ENCODE peak calls at places on chromosomes 2 and 18, in five cellular contexts. One of them, this sample, is unnamed.

GRCh38 chr18:23573948-23574431 is 12.3 kb downstream of the NPC1 start:
- DNase-seq in endothelial cell: no peak
- DNase-seq in OCI-LY7: no peak
- DNase-seq in GM10248: no peak
- DNase-seq in fibroblast of the aortic adventitia: peak
- DNase-seq in this sample: peak

GRCh38 chr2:157053876-157054275 is 203.6 kb upstream of the GALNT5 start:
- DNase-seq in endothelial cell: no peak
- DNase-seq in OCI-LY7: no peak
- DNase-seq in GM10248: no peak
- DNase-seq in fibroblast of the aortic adventitia: no peak
- DNase-seq in this sample: no peak

GRCh38 chr2:106085441-106085911 is 108.6 kb downstream of the UXS1 start:
- DNase-seq in endothelial cell: peak
- DNase-seq in OCI-LY7: peak
- DNase-seq in GM10248: no peak
- DNase-seq in fibroblast of the aortic adventitia: peak
- DNase-seq in this sample: peak

GRCh38 chr18:11040823-11041712 is 108.3 kb downstream of the PIEZO2 start:
- DNase-seq in endothelial cell: peak
- DNase-seq in OCI-LY7: peak
- DNase-seq in GM10248: peak
- DNase-seq in fibroblast of the aortic adventitia: peak
- DNase-seq in this sample: peak

GRCh38 chr2:85166021-85166420 is 32.8 kb downstream of the TCF7L1 start:
- DNase-seq in endothelial cell: no peak
- DNase-seq in OCI-LY7: no peak
- DNase-seq in GM10248: no peak
- DNase-seq in fibroblast of the aortic adventitia: no peak
- DNase-seq in this sample: no peak

GRCh38 chr2:113233593-113234550 is 44.8 kb downstream of the PAX8 start:
- DNase-seq in endothelial cell: no peak
- DNase-seq in OCI-LY7: peak
- DNase-seq in GM10248: peak
- DNase-seq in fibroblast of the aortic adventitia: peak
- DNase-seq in this sample: peak

GRCh38 chr2:185108588-185108987 is 510.3 kb downstream of the ZNF804A start:
- DNase-seq in endothelial cell: no peak
- DNase-seq in OCI-LY7: no peak
- DNase-seq in GM10248: no peak
- DNase-seq in fibroblast of the aortic adventitia: no peak
- DNase-seq in this sample: no peak

GRCh38 chr2:45093181-45093580 is 83.9 kb upstream of the SIX2 start:
- DNase-seq in endothelial cell: no peak
- DNase-seq in OCI-LY7: no peak
- DNase-seq in GM10248: no peak
- DNase-seq in fibroblast of the aortic adventitia: no peak
- DNase-seq in this sample: no peak

GRCh38 chr2:175627405-175627804 is 374.7 kb downstream of the LNPK start:
- DNase-seq in endothelial cell: no peak
- DNase-seq in OCI-LY7: no peak
- DNase-seq in GM10248: no peak
- DNase-seq in fibroblast of the aortic adventitia: no peak
- DNase-seq in this sample: no peak

GRCh38 chr18:13159579-13159978 is 59.0 kb upstream of the LDLRAD4 start:
- DNase-seq in endothelial cell: peak
- DNase-seq in OCI-LY7: peak
- DNase-seq in GM10248: peak
- DNase-seq in fibroblast of the aortic adventitia: peak
- DNase-seq in this sample: peak

GRCh38 chr2:47904903-47905453 is 1.3 kb downstream of the FBXO11 start:
- DNase-seq in endothelial cell: peak
- DNase-seq in OCI-LY7: peak
- DNase-seq in GM10248: peak
- DNase-seq in fibroblast of the aortic adventitia: no peak
- DNase-seq in this sample: peak

GRCh38 chr18:22486667-22487066 is 69.0 kb upstream of the CTAGE1 start:
- DNase-seq in endothelial cell: no peak
- DNase-seq in OCI-LY7: no peak
- DNase-seq in GM10248: no peak
- DNase-seq in fibroblast of the aortic adventitia: no peak
- DNase-seq in this sample: no peak

GRCh38 chr2:208389940-208390339 is 16.7 kb upstream of the PTH2R start:
- DNase-seq in endothelial cell: no peak
- DNase-seq in OCI-LY7: no peak
- DNase-seq in GM10248: no peak
- DNase-seq in fibroblast of the aortic adventitia: no peak
- DNase-seq in this sample: no peak

GRCh38 chr2:208386546-208386945 is 20.0 kb upstream of the PTH2R start:
- DNase-seq in endothelial cell: no peak
- DNase-seq in OCI-LY7: no peak
- DNase-seq in GM10248: no peak
- DNase-seq in fibroblast of the aortic adventitia: no peak
- DNase-seq in this sample: no peak

GRCh38 chr2:208392300-208392699 is 14.3 kb upstream of the PTH2R start:
- DNase-seq in endothelial cell: no peak
- DNase-seq in OCI-LY7: no peak
- DNase-seq in GM10248: no peak
- DNase-seq in fibroblast of the aortic adventitia: no peak
- DNase-seq in this sample: no peak
- TF ChIP-seq CTCF in endothelial cell: no peak
- TF ChIP-seq CTCF in OCI-LY7: peak
- TF ChIP-seq CTCF in GM10248: no peak
- TF ChIP-seq CTCF in fibroblast of the aortic adventitia: peak
- TF ChIP-seq CTCF in this sample: no peak

GRCh38 chr2:224849264-224849663 is 133.1 kb upstream of the CCDC195 start:
- DNase-seq in endothelial cell: no peak
- DNase-seq in OCI-LY7: no peak
- DNase-seq in GM10248: no peak
- DNase-seq in fibroblast of the aortic adventitia: no peak
- DNase-seq in this sample: peak
- TF ChIP-seq CTCF in endothelial cell: no peak
- TF ChIP-seq CTCF in OCI-LY7: no peak
- TF ChIP-seq CTCF in GM10248: peak
- TF ChIP-seq CTCF in fibroblast of the aortic adventitia: no peak
- TF ChIP-seq CTCF in this sample: no peak

GRCh38 chr2:168740788-168741187 is 61.6 kb upstream of the NOSTRIN start:
- DNase-seq in endothelial cell: no peak
- DNase-seq in OCI-LY7: no peak
- DNase-seq in GM10248: no peak
- DNase-seq in fibroblast of the aortic adventitia: no peak
- DNase-seq in this sample: no peak

GRCh38 chr2:168736636-168737424 is 65.6 kb upstream of the NOSTRIN start:
- DNase-seq in endothelial cell: no peak
- DNase-seq in OCI-LY7: no peak
- DNase-seq in GM10248: no peak
- DNase-seq in fibroblast of the aortic adventitia: no peak
- DNase-seq in this sample: no peak

GRCh38 chr2:168740360-168740759 is 62.1 kb upstream of the NOSTRIN start:
- DNase-seq in endothelial cell: no peak
- DNase-seq in OCI-LY7: no peak
- DNase-seq in GM10248: no peak
- DNase-seq in fibroblast of the aortic adventitia: no peak
- DNase-seq in this sample: no peak

GRCh38 chr2:168734199-168734746 is 68.2 kb upstream of the NOSTRIN start:
- DNase-seq in endothelial cell: no peak
- DNase-seq in OCI-LY7: no peak
- DNase-seq in GM10248: no peak
- DNase-seq in fibroblast of the aortic adventitia: no peak
- DNase-seq in this sample: no peak

GRCh38 chr2:168738057-168738456 is 64.4 kb upstream of the NOSTRIN start:
- DNase-seq in endothelial cell: no peak
- DNase-seq in OCI-LY7: no peak
- DNase-seq in GM10248: no peak
- DNase-seq in fibroblast of the aortic adventitia: no peak
- DNase-seq in this sample: no peak
- TF ChIP-seq CTCF in endothelial cell: no peak
- TF ChIP-seq CTCF in OCI-LY7: no peak
- TF ChIP-seq CTCF in GM10248: no peak
- TF ChIP-seq CTCF in fibroblast of the aortic adventitia: no peak
- TF ChIP-seq CTCF in this sample: no peak

GRCh38 chr2:217947341-217948316 is 55.2 kb downstream of the TNS1 start:
- DNase-seq in endothelial cell: no peak
- DNase-seq in OCI-LY7: no peak
- DNase-seq in GM10248: no peak
- DNase-seq in fibroblast of the aortic adventitia: no peak
- DNase-seq in this sample: no peak
- TF ChIP-seq CTCF in endothelial cell: no peak
- TF ChIP-seq CTCF in OCI-LY7: no peak
- TF ChIP-seq CTCF in GM10248: no peak
- TF ChIP-seq CTCF in fibroblast of the aortic adventitia: no peak
- TF ChIP-seq CTCF in this sample: no peak

GRCh38 chr2:79982445-79982844 is 322.1 kb downstream of the LRRTM1 start:
- DNase-seq in endothelial cell: peak
- DNase-seq in OCI-LY7: peak
- DNase-seq in GM10248: no peak
- DNase-seq in fibroblast of the aortic adventitia: no peak
- DNase-seq in this sample: peak
- TF ChIP-seq CTCF in endothelial cell: peak
- TF ChIP-seq CTCF in OCI-LY7: peak
- TF ChIP-seq CTCF in GM10248: peak
- TF ChIP-seq CTCF in fibroblast of the aortic adventitia: no peak
- TF ChIP-seq CTCF in this sample: peak

DNA sequence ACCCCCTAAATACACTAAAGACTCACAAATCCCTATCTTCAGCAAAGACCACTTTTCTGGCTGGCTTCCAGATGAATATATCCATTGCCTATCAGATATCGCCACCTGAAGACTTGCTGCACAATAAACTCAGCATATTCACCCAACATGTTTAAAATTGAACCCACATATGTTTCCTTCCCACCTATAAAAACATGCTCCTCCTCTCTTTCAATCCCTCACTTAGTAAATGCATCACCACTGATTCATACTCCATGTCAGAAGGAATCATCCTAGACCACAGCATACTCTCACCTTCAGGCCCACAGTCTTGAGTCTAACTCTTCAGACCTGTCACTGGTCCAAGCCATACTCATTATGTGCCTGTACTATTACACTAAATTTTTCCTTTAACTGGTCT is 5.2 kb downstream of the SPC25 start:
- DNase-seq in endothelial cell: no peak
- DNase-seq in OCI-LY7: no peak
- DNase-seq in GM10248: no peak
- DNase-seq in fibroblast of the aortic adventitia: no peak
- DNase-seq in this sample: no peak
- TF ChIP-seq CTCF in endothelial cell: no peak
- TF ChIP-seq CTCF in OCI-LY7: no peak
- TF ChIP-seq CTCF in GM10248: no peak
- TF ChIP-seq CTCF in fibroblast of the aortic adventitia: no peak
- TF ChIP-seq CTCF in this sample: no peak

GRCh38 chr18:78980279-78980771 is 707 bp downstream of the SALL3 start:
- DNase-seq in endothelial cell: peak
- DNase-seq in OCI-LY7: no peak
- DNase-seq in GM10248: no peak
- DNase-seq in fibroblast of the aortic adventitia: no peak
- DNase-seq in this sample: no peak

GRCh38 chr18:78980777-78981651 is 1.4 kb downstream of the SALL3 start:
- DNase-seq in endothelial cell: no peak
- DNase-seq in OCI-LY7: no peak
- DNase-seq in GM10248: no peak
- DNase-seq in fibroblast of the aortic adventitia: no peak
- DNase-seq in this sample: no peak

GRCh38 chr18:78982186-78982585 is 2.6 kb downstream of the SALL3 start:
- DNase-seq in endothelial cell: no peak
- DNase-seq in OCI-LY7: no peak
- DNase-seq in GM10248: no peak
- DNase-seq in fibroblast of the aortic adventitia: no peak
- DNase-seq in this sample: no peak

GRCh38 chr18:78979682-78980278 is at the start of gene SALL3:
- DNase-seq in endothelial cell: no peak
- DNase-seq in OCI-LY7: no peak
- DNase-seq in GM10248: no peak
- DNase-seq in fibroblast of the aortic adventitia: no peak
- DNase-seq in this sample: no peak

GRCh38 chr18:78981652-78981955 is 2.0 kb downstream of the SALL3 start:
- DNase-seq in endothelial cell: no peak
- DNase-seq in OCI-LY7: no peak
- DNase-seq in GM10248: no peak
- DNase-seq in fibroblast of the aortic adventitia: no peak
- DNase-seq in this sample: no peak
- TF ChIP-seq CTCF in endothelial cell: no peak
- TF ChIP-seq CTCF in OCI-LY7: no peak
- TF ChIP-seq CTCF in GM10248: no peak
- TF ChIP-seq CTCF in fibroblast of the aortic adventitia: no peak
- TF ChIP-seq CTCF in this sample: no peak

GRCh38 chr2:12555012-12555645 is 161.6 kb upstream of the TRIB2 start:
- DNase-seq in endothelial cell: no peak
- DNase-seq in OCI-LY7: no peak
- DNase-seq in GM10248: no peak
- DNase-seq in fibroblast of the aortic adventitia: peak
- DNase-seq in this sample: peak
- TF ChIP-seq CTCF in endothelial cell: no peak
- TF ChIP-seq CTCF in OCI-LY7: no peak
- TF ChIP-seq CTCF in GM10248: no peak
- TF ChIP-seq CTCF in fibroblast of the aortic adventitia: peak
- TF ChIP-seq CTCF in this sample: no peak